ENCODE peak calls at places on chromosomes 4 and X, in four cellular contexts. One of them, this sample, is unnamed.

GRCh38 chr4:87044511-87045369 is 109.9 kb downstream of the AFF1 start:
- DNase-seq in H9: no peak
- DNase-seq in H1: no peak
- DNase-seq in IMR-90: no peak
- DNase-seq in this sample: peak; percentile 74

GRCh38 chr4:84631573-84631972 is 48.6 kb downstream of the CDS1 start:
- DNase-seq in H9: no peak
- DNase-seq in H1: no peak
- DNase-seq in IMR-90: no peak
- DNase-seq in this sample: no peak

GRCh38 chr4:23877758-23878229 is 12.1 kb downstream of the PPARGC1A start:
- DNase-seq in H9: no peak
- DNase-seq in H1: no peak
- DNase-seq in IMR-90: peak; percentile 84
- DNase-seq in this sample: peak; percentile 57

GRCh38 chr4:89915937-89916336 is 21.3 kb downstream of the MMRN1 start:
- DNase-seq in H9: no peak
- DNase-seq in H1: no peak
- DNase-seq in IMR-90: no peak
- DNase-seq in this sample: peak; percentile 52

GRCh38 chr4:34854451-34854850 is 1389.9 kb downstream of the ARAP2 start:
- DNase-seq in H9: no peak
- DNase-seq in H1: no peak
- DNase-seq in IMR-90: no peak
- DNase-seq in this sample: no peak

GRCh38 chrX:18933611-18934010 is 50.3 kb downstream of the PHKA2 start:
- DNase-seq in H9: no peak
- DNase-seq in H1: no peak
- DNase-seq in IMR-90: no peak
- DNase-seq in this sample: no peak

GRCh38 chr4:185510803-185511202 is 24.5 kb downstream of the PDLIM3 start:
- DNase-seq in H9: no peak
- DNase-seq in H1: no peak
- DNase-seq in IMR-90: no peak
- DNase-seq in this sample: peak; percentile 7

GRCh38 chrX:136822337-136823095 is 41.8 kb upstream of the ARHGEF6 start:
- DNase-seq in H9: no peak
- DNase-seq in H1: no peak
- DNase-seq in IMR-90: no peak
- DNase-seq in this sample: no peak

GRCh38 chrX:154368630-154369452 is 5.6 kb downstream of the FLNA start:
- DNase-seq in H9: peak; percentile 69
- DNase-seq in H1: no peak
- DNase-seq in IMR-90: peak; percentile 90
- DNase-seq in this sample: peak; percentile 86

GRCh38 chr4:33561259-33561658 is 2683.1 kb downstream of the ARAP2 start:
- DNase-seq in H9: no peak
- DNase-seq in H1: no peak
- DNase-seq in IMR-90: no peak
- DNase-seq in this sample: no peak

GRCh38 chrX:124529786-124530185 is 183.4 kb downstream of the SH2D1A start:
- DNase-seq in H9: no peak
- DNase-seq in H1: no peak
- DNase-seq in IMR-90: no peak
- DNase-seq in this sample: no peak
- H3K56ac ChIP-seq in H9: no peak overlapping the region
- H3K56ac ChIP-seq in H1: no peak overlapping the region
- H3K56ac ChIP-seq in IMR-90: no peak overlapping the region
- H3K56ac ChIP-seq in this sample: no peak overlapping the region

DNA sequence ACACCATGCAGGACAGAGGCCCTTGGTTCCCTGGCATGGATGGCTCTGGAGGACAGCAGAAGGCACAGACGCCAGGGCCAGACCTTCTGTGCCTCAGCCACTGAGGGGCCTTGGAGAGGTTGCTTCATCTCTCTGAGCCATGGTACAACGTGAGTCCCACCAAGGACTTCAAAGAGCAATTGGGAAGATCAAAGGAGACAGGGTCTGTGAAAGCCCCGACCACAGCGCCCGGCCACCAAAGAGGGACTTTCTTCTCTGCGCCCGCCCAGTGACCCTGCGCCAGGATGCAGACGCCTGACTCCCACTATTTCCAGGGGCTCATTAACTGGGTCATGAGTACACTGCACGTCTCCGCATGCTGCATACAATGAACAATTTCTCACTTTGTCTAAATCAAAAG is 174.0 kb downstream of the AFAP1 start:
- DNase-seq in H9: no peak
- DNase-seq in H1: no peak
- DNase-seq in IMR-90: no peak
- DNase-seq in this sample: no peak
- H3K79me1 ChIP-seq in H9: no peaks in the 10 kb centered on the region
- H3K79me1 ChIP-seq in H1: no peaks in the 10 kb centered on the region
- H3K79me1 ChIP-seq in IMR-90: peaks cover 32% of the 10 kb centered on the region
- H3K79me1 ChIP-seq in this sample: no peaks in the 10 kb centered on the region

DNA sequence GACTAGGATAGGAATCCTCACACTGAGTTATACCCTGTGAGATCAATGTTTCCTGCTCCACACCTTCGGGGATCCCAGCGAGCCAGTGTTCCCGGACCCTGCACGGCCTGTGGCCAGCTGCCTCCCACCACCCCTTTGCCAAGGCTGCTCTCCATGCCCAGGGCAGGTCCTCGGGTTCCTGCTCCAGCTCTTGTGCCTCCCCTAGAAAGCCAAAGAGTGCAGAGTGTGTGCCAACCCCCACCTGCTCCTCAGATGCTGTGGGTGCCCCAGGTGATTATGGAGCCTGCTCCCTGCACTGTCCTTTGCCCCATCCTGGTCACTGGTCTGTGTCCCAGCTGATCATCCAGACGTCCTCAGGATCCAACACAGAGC is 246.4 kb downstream of the AFAP1 start:
- DNase-seq in H9: no peak
- DNase-seq in H1: no peak
- DNase-seq in IMR-90: no peak
- DNase-seq in this sample: no peak
- H3K56ac ChIP-seq in H9: no peak overlapping the region
- H3K56ac ChIP-seq in H1: no peak overlapping the region
- H3K56ac ChIP-seq in IMR-90: no peak overlapping the region
- H3K56ac ChIP-seq in this sample: no peak overlapping the region

GRCh38 chrX:140580478-140580877 is 75.6 kb upstream of the SOX3 start:
- DNase-seq in H9: no peak
- DNase-seq in H1: no peak
- DNase-seq in IMR-90: no peak
- DNase-seq in this sample: no peak
- H3K79me1 ChIP-seq in H9: no peaks in the 10 kb centered on the region
- H3K79me1 ChIP-seq in H1: no peaks in the 10 kb centered on the region
- H3K79me1 ChIP-seq in IMR-90: no peaks in the 10 kb centered on the region
- H3K79me1 ChIP-seq in this sample: no peaks in the 10 kb centered on the region

GRCh38 chr4:26916195-26916594 is 55.6 kb downstream of the STIM2 start:
- DNase-seq in H9: no peak
- DNase-seq in H1: no peak
- DNase-seq in IMR-90: peak; percentile 40
- DNase-seq in this sample: no peak
- H3K56ac ChIP-seq in H9: no peak overlapping the region
- H3K56ac ChIP-seq in H1: no peak overlapping the region
- H3K56ac ChIP-seq in IMR-90: no peak overlapping the region
- H3K56ac ChIP-seq in this sample: no peak overlapping the region

This sample was measured in mesendoderm.